ENCODE peak calls at places on chromosomes 13 and 19, in seven cellular contexts. R, T, Y, H, O, F and N are unnamed samples.

GRCh38 chr13:34570954-34571353 is 371.1 kb upstream of the NBEA start:
- DNase-seq in R (no peak), T (no peak), Y (no peak), H (no peak), O (no peak), F (no peak), N (no peak)

GRCh38 chr13:39531646-39532045 is 71.3 kb downstream of the LHFPL6 start:
- DNase-seq in R (no peak), T (no peak), Y (no peak), H (no peak), O (no peak), F (peak), N (no peak)

GRCh38 chr19:45152504-45153338 is 8.1 kb downstream of the NKPD1 start:
- DNase-seq in R (no peak), T (no peak), Y (peak), H (peak), O (no peak), F (peak), N (no peak)

GRCh38 chr13:46396341-46396740 is 9.3 kb upstream of the RUBCNL start:
- DNase-seq in R (no peak), T (no peak), Y (no peak), H (no peak), O (no peak), F (no peak), N (no peak)

GRCh38 chr19:3670258-3670795 is 29.9 kb downstream of the PIP5K1C start:
- DNase-seq in R (no peak), T (no peak), Y (peak), H (peak), O (no peak), F (peak), N (no peak)

GRCh38 chr13:99981115-99982020 is at the start of gene ZIC2:
- DNase-seq in R (no peak), T (no peak), Y (no peak), H (no peak), O (peak), F (no peak), N (no peak)

GRCh38 chr13:52162279-52163101 is 3.1 kb upstream of the NEK3 start:
- DNase-seq in R (no peak), T (no peak), Y (no peak), H (no peak), O (peak), F (peak), N (no peak)

GRCh38 chr13:104321756-104322155 is 1255.5 kb upstream of the SLC10A2 start:
- DNase-seq in R (no peak), T (no peak), Y (no peak), H (no peak), O (no peak), F (no peak), N (no peak)

GRCh38 chr19:14459703-14460102 is 15.5 kb downstream of the PTGER1 start:
- DNase-seq in R (peak), T (no peak), Y (no peak), H (no peak), O (no peak), F (no peak), N (no peak)

GRCh38 chr13:43872181-43872580 is 7.4 kb downstream of the CCDC122 start:
- DNase-seq in R (no peak), T (no peak), Y (no peak), H (no peak), O (no peak), F (no peak), N (no peak)

GRCh38 chr13:101455863-101456262 is 3.4 kb downstream of the ITGBL1 start:
- DNase-seq in R (no peak), T (peak), Y (no peak), H (no peak), O (no peak), F (peak), N (peak)

GRCh38 chr13:44465318-44465717 is 91.7 kb downstream of the SERP2 start:
- DNase-seq in R (no peak), T (no peak), Y (no peak), H (no peak), O (no peak), F (no peak), N (no peak)

GRCh38 chr13:87274209-87274819 is 396.9 kb upstream of the SLITRK5 start:
- DNase-seq in R (peak), T (no peak), Y (no peak), H (no peak), O (peak), F (peak), N (no peak)

GRCh38 chr13:82749551-82749950 is 1132.7 kb downstream of the SLITRK1 start:
- DNase-seq in R (no peak), T (no peak), Y (no peak), H (no peak), O (no peak), F (peak), N (no peak)

GRCh38 chr13:33349314-33349995 is 63.9 kb upstream of the STARD13 start:
- DNase-seq in R (peak), T (no peak), Y (peak), H (no peak), O (no peak), F (no peak), N (no peak)

GRCh38 chr13:33869005-33869404 is 51.1 kb downstream of the RFC3 start:
- DNase-seq in R (no peak), T (no peak), Y (no peak), H (no peak), O (no peak), F (no peak), N (no peak)

GRCh38 chr19:42158926-42159325 is 26.7 kb upstream of the POU2F2 start:
- DNase-seq in R (no peak), T (no peak), Y (no peak), H (no peak), O (no peak), F (no peak), N (no peak)

DNA sequence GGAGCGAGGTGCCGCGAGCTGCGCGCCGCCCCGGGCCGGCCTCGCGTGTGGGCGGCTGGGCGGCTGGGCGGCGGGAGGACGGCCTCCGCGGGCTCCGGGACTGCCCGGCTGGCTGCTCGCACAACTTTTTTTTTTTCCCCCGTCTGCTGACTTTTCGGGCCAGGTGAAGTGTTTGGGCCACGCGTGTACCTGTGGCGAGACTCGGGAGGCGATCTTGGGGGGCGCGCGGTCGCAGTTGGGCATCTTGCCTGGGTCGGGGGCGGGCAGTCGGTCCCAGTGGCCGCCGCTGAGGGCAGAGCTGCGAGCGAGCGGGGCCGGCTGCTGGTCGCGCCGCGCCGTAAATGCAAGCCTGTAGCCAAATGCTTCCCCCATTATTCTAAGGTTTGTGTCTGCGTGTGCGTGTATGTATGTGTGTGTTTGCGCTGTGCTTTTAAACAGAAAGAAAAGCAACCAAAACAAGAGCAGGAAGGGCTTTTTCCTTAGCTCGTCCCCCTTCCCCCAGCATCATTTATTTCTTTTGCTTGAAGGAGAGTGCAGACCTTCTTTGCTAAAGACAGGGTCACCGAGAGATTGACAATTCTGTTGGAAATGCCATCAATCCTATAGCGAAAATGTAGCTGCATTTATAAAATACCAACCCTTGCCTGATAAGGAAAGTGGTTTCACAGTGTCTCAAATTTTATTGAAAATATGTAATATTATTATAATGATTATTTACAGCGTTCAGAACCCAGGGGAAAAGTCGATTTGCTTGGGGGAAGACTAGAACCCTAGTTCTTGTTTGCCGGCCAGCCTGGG is 143.3 kb upstream of the ZNF536 start:
- DNase-seq in R (no peak), T (no peak), Y (no peak), H (no peak), O (no peak), F (peak), N (no peak)
- H3K4me3 ChIP-seq in R (peak), T (peak), Y (peak), H (peak), O (no peak), F (no peak), N (no peak)

DNA sequence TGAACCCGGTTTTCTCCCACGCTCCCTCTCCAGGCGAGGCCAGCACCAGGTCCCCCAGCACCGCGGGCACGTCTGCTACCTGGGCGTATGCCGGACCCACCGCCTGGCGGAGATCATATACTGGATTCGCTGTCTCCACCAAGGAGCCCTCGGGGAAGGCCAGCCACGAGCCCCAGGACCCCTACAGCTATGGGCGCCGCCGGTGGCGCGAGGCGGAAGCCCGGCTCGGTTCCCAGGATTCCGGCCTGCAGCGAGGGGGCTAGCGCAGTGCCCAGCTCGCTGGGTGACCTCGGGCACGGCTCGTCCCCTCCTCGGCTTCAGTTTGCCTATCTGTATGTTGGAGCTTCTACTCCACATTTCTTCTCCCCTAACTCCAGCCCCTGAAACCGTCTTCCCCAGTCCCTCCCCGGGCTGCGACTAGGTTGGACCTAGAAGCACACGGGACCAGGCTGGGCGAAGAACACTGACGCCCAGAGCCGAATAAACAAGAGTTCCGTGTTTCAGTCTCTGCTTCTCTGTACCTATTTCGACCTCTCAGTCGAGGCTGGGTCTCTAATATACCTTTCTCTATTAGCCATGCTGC is 752 bp upstream of the CPT1C start:
- DNase-seq in R (no peak), T (no peak), Y (no peak), H (no peak), O (no peak), F (no peak), N (no peak)
- TF ChIP-seq CTCF in R (no peak), T (no peak), Y (peak), H (no peak), O (no peak), F (no peak), N (no peak)

GRCh38 chr19:58123354-58123753 is 25.3 kb upstream of the ZSCAN18 start:
- DNase-seq in R (no peak), T (no peak), Y (no peak), H (no peak), O (no peak), F (no peak), N (no peak)
- H3K4me3 ChIP-seq in R (no peak), T (no peak), Y (no peak), H (no peak), O (no peak), F (no peak), N (no peak)

GRCh38 chr19:10379880-10380310 is 477 bp downstream of the TYK2 start:
- DNase-seq in R (no peak), T (no peak), Y (no peak), H (no peak), O (no peak), F (no peak), N (no peak)
- TF ChIP-seq CTCF in R (no peak), T (no peak), Y (no peak), H (no peak), O (no peak), F (no peak), N (no peak)

GRCh38 chr13:97221491-97221890 is 642 bp upstream of the MBNL2 start:
- DNase-seq in R (no peak), T (no peak), Y (no peak), H (no peak), O (no peak), F (no peak), N (no peak)
- H3K4me3 ChIP-seq in R (peak), T (peak), Y (peak), H (no peak), O (no peak), F (no peak), N (peak)

GRCh38 chr13:26502826-26503225 is 54.7 kb upstream of the WASF3 start:
- DNase-seq in R (no peak), T (no peak), Y (no peak), H (no peak), O (no peak), F (peak), N (peak)
- TF ChIP-seq CTCF in R (no peak), T (no peak), Y (peak), H (no peak), O (no peak), F (peak), N (no peak)

GRCh38 chr19:6238643-6239281 is 41.0 kb downstream of the MLLT1 start:
- DNase-seq in R (no peak), T (no peak), Y (peak), H (peak), O (no peak), F (peak), N (no peak)
- H3K4me3 ChIP-seq in R (no peak), T (no peak), Y (peak), H (no peak), O (no peak), F (no peak), N (no peak)

GRCh38 chr19:57280165-57280912 is at the start of gene ZNF460:
- DNase-seq in R (peak), T (peak), Y (peak), H (peak), O (peak), F (peak), N (peak)

GRCh38 chr19:57276430-57276829 is 3.9 kb upstream of the ZNF460 start:
- DNase-seq in R (no peak), T (no peak), Y (no peak), H (no peak), O (no peak), F (no peak), N (no peak)

GRCh38 chr19:57280913-57281425 is 684 bp downstream of the ZNF460 start:
- DNase-seq in R (no peak), T (no peak), Y (no peak), H (no peak), O (no peak), F (peak), N (no peak)

GRCh38 chr19:57282011-57282636 is 1.8 kb downstream of the ZNF460 start:
- DNase-seq in R (no peak), T (no peak), Y (no peak), H (no peak), O (no peak), F (no peak), N (no peak)

GRCh38 chr19:57279418-57280164 is 694 bp upstream of the ZNF460 start:
- DNase-seq in R (peak), T (peak), Y (peak), H (peak), O (peak), F (peak), N (peak)
- TF ChIP-seq CTCF in R (no peak), T (no peak), Y (peak), H (peak), O (no peak), F (no peak), N (peak)

DNA sequence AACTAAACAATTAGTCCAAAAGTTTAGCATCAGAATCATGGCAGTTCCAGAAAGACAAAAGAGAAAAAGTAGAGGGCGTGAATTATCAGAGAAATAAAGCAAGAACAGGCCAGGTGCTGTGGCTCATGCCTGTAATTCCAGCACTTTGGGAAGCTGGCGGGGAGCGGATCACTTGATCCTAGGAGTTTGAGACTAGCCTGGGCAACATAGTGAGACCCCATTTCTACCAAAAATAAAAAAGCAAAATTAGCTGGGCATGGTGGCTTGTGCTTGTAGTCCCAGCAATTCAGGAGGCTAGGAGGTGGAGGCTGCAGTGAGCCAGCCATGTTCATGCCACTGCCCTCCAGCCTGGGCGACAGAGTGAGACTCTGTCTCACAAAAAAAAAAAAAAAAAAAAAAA is 18.4 kb downstream of the ARL11 start:
- DNase-seq in R (no peak), T (no peak), Y (no peak), H (no peak), O (no peak), F (no peak), N (no peak)
- H3K4me3 ChIP-seq in R (no peak), T (no peak), Y (no peak), H (no peak), O (no peak), F (no peak), N (no peak)

DNA sequence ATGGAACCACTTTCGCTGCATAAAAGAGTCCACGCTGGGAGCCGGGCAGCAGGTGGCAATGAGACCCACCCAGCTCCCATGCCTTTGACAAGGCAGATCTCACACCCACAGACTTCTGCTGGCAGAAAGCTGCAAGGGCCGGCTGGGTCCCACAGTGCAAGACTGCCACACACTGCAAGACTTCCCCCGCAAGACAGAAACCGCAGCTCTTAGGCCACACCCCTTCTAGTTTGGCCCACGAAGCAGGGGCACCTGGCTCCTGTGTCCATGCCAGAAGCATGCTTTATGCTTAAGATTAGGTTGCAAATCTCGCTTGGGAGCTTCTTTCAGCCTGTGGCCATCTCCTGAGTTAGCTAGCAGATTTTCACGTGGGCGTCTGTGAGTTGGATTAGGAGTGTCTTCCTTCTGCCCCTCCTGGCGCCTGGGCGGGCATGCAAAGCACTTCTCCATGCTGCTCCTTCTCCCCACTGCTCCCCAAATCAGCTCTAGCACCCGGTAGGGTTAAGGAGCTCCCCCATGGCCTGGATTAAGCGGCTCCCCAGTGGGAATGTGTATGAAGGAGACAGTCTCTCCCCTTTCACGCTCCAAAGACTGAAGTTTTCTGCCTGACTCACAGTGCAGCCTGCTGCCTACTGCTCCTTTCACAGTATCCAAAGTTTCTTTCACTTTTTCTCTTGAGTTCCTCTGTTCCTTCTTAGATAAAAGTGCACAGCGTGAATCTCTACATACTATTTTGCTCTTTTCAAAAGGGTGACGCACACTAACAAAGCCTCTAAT is 17.7 kb downstream of the GPC6 start:
- DNase-seq in R (peak), T (no peak), Y (no peak), H (no peak), O (no peak), F (peak), N (no peak)
- TF ChIP-seq CTCF in R (no peak), T (no peak), Y (no peak), H (no peak), O (no peak), F (no peak), N (no peak)